ENCODE peak calls at places on chromosomes 11 and 22, in seven cellular contexts. O is PC-9, N is IMR-90, B is GM12865, T is thoracic aorta, U is endodermal cell, I is vagina. R is an unnamed sample.

GRCh38 chr22:23882370-23882769 is 11.8 kb upstream of the MIF start:
- DNase-seq in O (no peak), N (no peak), B (no peak), T (no peak), U (no peak), I (no peak), R (no peak)

GRCh38 chr11:78193806-78194205 is 5.1 kb downstream of the USP35 start:
- DNase-seq in O (no peak), N (no peak), B (no peak), T (no peak), U (no peak), I (no peak), R (no peak)

GRCh38 chr11:119774180-119774763 is 45.3 kb upstream of the NECTIN1 start:
- DNase-seq in O (no peak), N (peak), B (peak), T (no peak), U (peak), I (no peak), R (no peak)

GRCh38 chr11:85483861-85484260 is 143.3 kb downstream of the DLG2 start:
- DNase-seq in O (no peak), N (peak), B (peak), T (no peak), U (no peak), I (no peak), R (no peak)

GRCh38 chr22:46576556-46577351 is 39.3 kb upstream of the CELSR1 start:
- DNase-seq in O (no peak), N (peak), B (peak), T (no peak), U (peak), I (no peak), R (no peak)

GRCh38 chr22:34804588-34804987 is 261.4 kb upstream of the ISX start:
- DNase-seq in O (no peak), N (no peak), B (peak), T (no peak), U (peak), I (no peak), R (no peak)

GRCh38 chr11:33033493-33033892 is 5.9 kb upstream of the TCP11L1 start:
- DNase-seq in O (no peak), N (no peak), B (no peak), T (no peak), U (no peak), I (no peak), R (no peak)

GRCh38 chr11:112037527-112037926 is 12.3 kb downstream of the DLAT start:
- DNase-seq in O (no peak), N (no peak), B (no peak), T (no peak), U (no peak), I (no peak), R (no peak)

GRCh38 chr11:79152511-79152910 is 288.3 kb downstream of the TENM4 start:
- DNase-seq in O (no peak), N (no peak), B (no peak), T (no peak), U (peak), I (no peak), R (no peak)

GRCh38 chr11:78453140-78453935 is 35.7 kb upstream of the GAB2 start:
- DNase-seq in O (no peak), N (peak), B (peak), T (no peak), U (no peak), I (no peak), R (no peak)

GRCh38 chr11:103946793-103947565 is 89.5 kb upstream of the DDI1 start:
- DNase-seq in O (no peak), N (peak), B (no peak), T (no peak), U (no peak), I (no peak), R (no peak)

GRCh38 chr11:11691296-11692141 is 69.7 kb upstream of the GALNT18 start:
- DNase-seq in O (no peak), N (no peak), B (no peak), T (no peak), U (peak), I (peak), R (no peak)

GRCh38 chr11:118878187-118878586 is 5.5 kb upstream of the CXCR5 start:
- DNase-seq in O (peak), N (no peak), B (no peak), T (no peak), U (no peak), I (no peak), R (no peak)

GRCh38 chr11:37788141-37788877 is 1190.3 kb upstream of the RAG2 start:
- DNase-seq in O (no peak), N (peak), B (no peak), T (no peak), U (no peak), I (no peak), R (no peak)

GRCh38 chr11:130448416-130449068 is at the start of gene ADAMTS15:
- DNase-seq in O (peak), N (peak), B (peak), T (no peak), U (peak), I (no peak), R (peak)

GRCh38 chr11:69563946-69564780 is 76.8 kb upstream of the CCND1 start:
- DNase-seq in O (no peak), N (peak), B (no peak), T (no peak), U (no peak), I (no peak), R (no peak)

GRCh38 chr11:105202844-105203548 is 63.4 kb upstream of the CARD18 start:
- DNase-seq in O (no peak), N (no peak), B (no peak), T (no peak), U (no peak), I (no peak), R (no peak)

GRCh38 chr11:86196924-86197323 is 47.6 kb upstream of the EED start:
- DNase-seq in O (no peak), N (no peak), B (no peak), T (no peak), U (no peak), I (no peak), R (no peak)

GRCh38 chr11:64935634-64936081 is at the start of gene GPHA2:
- DNase-seq in O (no peak), N (no peak), B (no peak), T (no peak), U (peak), I (no peak), R (no peak)

GRCh38 chr11:72793452-72794367 is at the start of gene STARD10:
- DNase-seq in O (peak), N (peak), B (peak), T (peak), U (peak), I (peak), R (peak)

GRCh38 chr22:39717099-39717498 is 146.5 kb downstream of the CACNA1I start:
- DNase-seq in O (no peak), N (no peak), B (no peak), T (no peak), U (no peak), I (no peak), R (no peak)

GRCh38 chr11:59219836-59220235 is 7.1 kb upstream of the MPEG1 start:
- DNase-seq in O (no peak), N (no peak), B (no peak), T (no peak), U (no peak), I (no peak), R (no peak)

GRCh38 chr11:10659339-10660216 is 34.0 kb downstream of the IRAG1 start:
- DNase-seq in O (peak), N (peak), B (peak), T (peak), U (no peak), I (no peak), R (no peak)

GRCh38 chr11:45180158-45180887 is 33.9 kb downstream of the PRDM11 start:
- DNase-seq in O (peak), N (no peak), B (peak), T (no peak), U (peak), I (no peak), R (no peak)

GRCh38 chr11:24779791-24780190 is 282.9 kb downstream of the LUZP2 start:
- DNase-seq in O (no peak), N (no peak), B (no peak), T (no peak), U (peak), I (no peak), R (no peak)

GRCh38 chr11:118002010-118002540 is 15.9 kb downstream of the IL10RA start:
- DNase-seq in O (peak), N (no peak), B (no peak), T (no peak), U (no peak), I (peak), R (peak)

GRCh38 chr11:116082256-116082655 is 578.0 kb upstream of the CADM1 start:
- DNase-seq in O (no peak), N (no peak), B (no peak), T (no peak), U (peak), I (no peak), R (no peak)

GRCh38 chr11:81237139-81237538 is 1496.5 kb downstream of the FAM181B start:
- DNase-seq in O (peak), N (peak), B (peak), T (no peak), U (no peak), I (no peak), R (no peak)

GRCh38 chr11:19740586-19740985 is 27.9 kb downstream of the NAV2 start:
- DNase-seq in O (no peak), N (no peak), B (no peak), T (no peak), U (no peak), I (no peak), R (no peak)

GRCh38 chr11:123168955-123169484 is 26.0 kb downstream of the CLMP start:
- DNase-seq in O (no peak), N (no peak), B (no peak), T (no peak), U (peak), I (no peak), R (no peak)

GRCh38 chr11:16177688-16178087 is 178.7 kb downstream of the SOX6 start:
- DNase-seq in O (no peak), N (no peak), B (no peak), T (no peak), U (no peak), I (no peak), R (no peak)

GRCh38 chr22:26264162-26264561 is 94.9 kb downstream of the SEZ6L start:
- DNase-seq in O (no peak), N (no peak), B (no peak), T (no peak), U (no peak), I (no peak), R (no peak)

GRCh38 chr11:94708642-94709041 is 59.5 kb upstream of the AMOTL1 start:
- DNase-seq in O (no peak), N (no peak), B (no peak), T (no peak), U (no peak), I (no peak), R (no peak)

DNA sequence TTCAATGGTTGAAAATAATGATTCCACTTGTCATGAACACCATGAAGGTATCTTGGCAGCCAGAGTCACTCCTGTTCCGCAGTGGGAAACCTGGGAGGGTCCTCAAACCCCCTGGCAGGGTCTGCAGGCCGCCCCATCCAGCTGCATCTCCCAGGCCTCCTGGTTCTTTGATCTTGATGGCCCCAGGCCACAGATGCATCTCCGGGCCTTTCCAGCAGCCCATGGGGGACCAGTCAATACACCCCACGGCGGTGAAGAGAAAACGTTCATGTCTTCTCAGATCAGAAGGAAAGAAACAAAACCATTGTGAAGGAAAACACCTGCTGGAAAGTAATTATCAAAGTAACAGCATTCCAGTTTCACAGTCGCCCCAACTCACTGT is 1.8 kb upstream of the TTLL8 start:
- DNase-seq in O (no peak), N (no peak), B (no peak), T (no peak), U (no peak), I (no peak), R (no peak)
- H3K4me3 ChIP-seq in O (no peak), N (no peak), B (no peak), T (peak), U (no peak), I (no peak), R (no peak)

DNA sequence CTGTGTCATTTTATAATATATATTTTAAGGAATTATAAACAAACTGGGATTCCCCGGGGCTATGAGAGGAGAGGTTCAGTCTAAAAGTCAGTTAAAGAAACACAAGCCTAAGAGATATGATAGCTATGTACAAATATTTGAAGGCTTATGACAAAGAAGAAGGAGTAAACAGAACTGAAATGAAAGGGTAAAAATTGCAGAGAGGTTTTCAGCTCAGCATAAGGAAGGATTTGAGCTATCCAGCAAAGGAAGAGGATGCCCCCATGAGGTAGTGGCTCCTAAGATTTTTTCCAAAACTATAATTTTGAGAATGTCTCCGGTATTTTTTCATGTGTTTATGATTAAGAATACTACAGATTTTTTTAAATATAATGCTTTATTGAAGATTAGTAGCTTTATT is 57.9 kb upstream of the ANGPTL5 start:
- DNase-seq in O (no peak), N (peak), B (no peak), T (no peak), U (no peak), I (no peak), R (no peak)
- TF ChIP-seq CTCF in O (no peak), N (peak), B (no peak), T (no peak), U (peak), I (no peak), R (no peak)

DNA sequence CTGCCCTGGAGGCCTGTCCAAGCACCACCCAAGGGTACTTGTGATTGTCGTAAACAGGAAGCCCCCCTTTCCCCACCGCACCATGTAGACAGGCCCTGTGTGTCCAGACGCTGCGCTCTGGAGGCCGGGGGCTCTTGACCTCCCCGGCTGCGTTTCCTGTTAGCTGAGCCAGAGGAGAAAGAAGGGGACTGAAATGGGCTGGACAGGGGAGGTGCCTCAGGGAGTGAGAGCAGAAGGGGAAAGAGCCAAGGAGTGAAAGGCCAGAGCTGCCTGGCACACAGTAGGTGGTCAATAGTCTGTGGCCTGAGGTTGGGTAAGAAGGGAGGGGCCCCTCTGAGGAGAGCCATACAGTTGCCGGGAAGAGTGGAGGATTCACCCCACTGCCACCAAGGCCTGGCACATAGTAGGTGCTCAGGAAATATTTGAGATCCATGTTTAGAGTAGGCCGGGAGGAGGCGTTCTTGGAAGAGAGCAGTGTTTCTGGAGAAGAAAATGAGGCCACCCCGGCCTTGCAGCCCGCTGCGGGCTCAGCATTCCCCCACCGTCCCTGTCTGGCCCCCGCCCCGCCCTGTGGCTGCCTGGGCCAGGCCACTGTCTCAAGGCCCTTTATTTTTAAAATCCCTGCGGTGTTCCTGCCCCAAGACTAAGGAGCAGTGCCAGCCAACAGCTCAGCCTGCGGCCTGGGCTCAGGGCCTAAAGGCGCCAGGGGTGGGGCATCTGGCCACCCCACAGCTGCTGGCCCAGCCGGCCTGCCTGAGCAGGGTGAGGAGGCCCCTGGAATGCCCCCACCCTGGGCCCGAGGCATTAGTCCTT is 13.6 kb upstream of the CDC42EP1 start:
- DNase-seq in O (peak), N (peak), B (no peak), T (no peak), U (peak), I (no peak), R (no peak)
- H3K4me3 ChIP-seq in O (no peak), N (no peak), B (no peak), T (peak), U (no peak), I (no peak), R (no peak)

DNA sequence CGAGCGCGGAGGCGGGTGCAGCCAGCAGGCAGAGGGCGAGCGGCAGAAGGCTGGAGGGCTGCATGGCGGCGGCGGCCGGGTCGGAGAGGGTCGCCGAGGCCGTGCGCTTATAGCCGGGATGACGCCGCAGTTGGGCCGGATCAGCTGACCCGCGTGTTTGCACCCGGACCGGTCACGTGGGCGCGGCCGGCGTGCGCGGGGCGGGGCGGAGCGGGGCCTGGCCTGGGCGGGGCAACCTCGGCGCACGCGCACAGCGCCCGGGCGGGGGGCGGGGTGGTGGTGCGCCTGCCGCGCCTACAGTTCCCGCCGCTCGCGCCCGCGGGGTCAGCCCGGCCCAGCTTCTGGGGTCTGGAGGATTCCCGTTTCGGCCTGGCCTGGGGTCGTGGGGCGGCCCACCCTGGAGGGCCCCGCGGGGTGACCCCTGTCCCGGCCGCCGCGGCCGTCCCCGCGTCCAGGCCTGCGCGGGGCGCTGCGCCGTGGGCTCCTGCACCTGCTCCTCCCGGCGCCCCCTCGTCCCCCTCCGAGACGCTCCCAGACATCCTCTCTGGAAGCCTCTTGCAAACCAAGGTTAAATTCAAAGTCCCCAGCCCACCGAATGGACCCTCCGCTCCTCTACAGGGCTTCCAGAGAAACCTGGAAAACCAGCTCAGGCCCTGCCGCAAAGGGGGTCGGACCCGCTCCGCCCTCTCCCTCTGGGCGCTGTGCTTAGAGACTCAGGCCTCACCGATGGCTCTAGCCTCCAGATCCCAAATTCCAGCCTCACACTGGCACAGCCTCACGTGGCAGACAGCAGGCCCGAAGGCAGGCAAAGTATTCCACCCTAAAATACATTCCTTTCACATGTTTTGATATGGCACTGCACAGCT is at the start of gene CTSD:
- DNase-seq in O (no peak), N (peak), B (peak), T (peak), U (peak), I (no peak), R (peak)
- TF ChIP-seq CTCF in O (no peak), N (no peak), B (no peak), T (no peak), U (peak), I (no peak), R (no peak)

DNA sequence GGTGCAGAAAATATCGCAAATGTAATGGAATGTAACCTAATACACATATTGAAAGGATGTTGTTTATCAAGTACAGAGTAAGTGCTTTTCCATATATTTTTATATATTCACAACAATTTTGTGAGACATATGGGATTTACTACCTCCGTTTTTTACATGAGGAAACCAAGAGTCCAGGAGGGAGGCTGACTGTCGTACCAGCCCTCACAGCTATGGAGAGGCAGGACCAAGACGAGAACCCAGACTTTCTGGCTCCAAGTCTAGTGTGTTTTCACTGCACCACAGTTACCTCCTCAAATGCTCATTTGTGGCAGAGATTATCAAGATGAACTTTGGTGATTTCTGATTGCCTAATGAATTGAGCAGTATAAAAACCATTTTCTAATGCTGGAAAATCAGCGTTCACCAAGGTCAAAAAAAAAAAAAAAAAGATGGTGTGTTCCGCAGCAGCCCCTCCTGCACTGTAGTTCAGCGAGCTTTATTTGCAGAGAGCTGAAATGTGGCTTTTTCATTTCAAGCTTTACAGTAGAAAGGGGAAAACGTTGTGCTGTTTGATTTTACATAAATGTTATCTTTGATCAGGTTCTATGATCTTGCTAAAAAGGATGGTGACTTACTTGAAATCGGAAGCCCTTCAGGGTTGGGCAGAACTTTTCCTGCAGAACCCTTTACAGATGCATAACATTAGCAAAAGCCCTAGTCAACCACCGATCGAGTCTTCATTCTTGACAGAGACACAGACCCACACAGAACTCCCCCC is 44.7 kb upstream of the WEE1 start:
- DNase-seq in O (no peak), N (no peak), B (no peak), T (no peak), U (no peak), I (no peak), R (no peak)
- H3K4me3 ChIP-seq in O (no peak), N (no peak), B (no peak), T (no peak), U (no peak), I (no peak), R (no peak)